ENCODE peak calls at places on chromosome 5, in six cellular contexts. O is NB4, T is lower leg skin, Y is K562, G is Peyer's patch, A is A549. P is an unnamed sample.
A peak's percentile ranks its signal among the peaks of the same experiment; 100 is the strongest.

GRCh38 chr5:151617841-151618710 is 26.9 kb upstream of the FAT2 start:
- DNase-seq in O (no peak), T (no peak), Y (no peak), G (no peak), A (peak; percentile 58), P (no peak)

GRCh38 chr5:6216516-6217075 is 161.8 kb downstream of the MED10 start:
- DNase-seq in O (no peak), T (no peak), Y (no peak), G (no peak), A (no peak), P (no peak)

GRCh38 chr5:1800470-1801060 is 642 bp upstream of the NDUFS6 start:
- DNase-seq in O (peak; percentile 57), T (no peak), Y (no peak), G (peak; percentile 46), A (peak; percentile 36), P (no peak)

GRCh38 chr5:74464512-74465209 is 175.9 kb downstream of the ENC1 start:
- DNase-seq in O (no peak), T (no peak), Y (no peak), G (no peak), A (no peak), P (no peak)

GRCh38 chr5:169577966-169578365 is 5.6 kb upstream of the SPDL1 start:
- DNase-seq in O (peak; percentile 10), T (no peak), Y (no peak), G (no peak), A (peak; percentile 33), P (no peak)

GRCh38 chr5:42495908-42496307 is 72.7 kb downstream of the GHR start:
- DNase-seq in O (no peak), T (peak; percentile 49), Y (no peak), G (no peak), A (no peak), P (no peak)

GRCh38 chr5:157603333-157604190 is 28.0 kb upstream of the ADAM19 start:
- DNase-seq in O (peak; percentile 84), T (no peak), Y (no peak), G (peak; percentile 37), A (peak; percentile 55), P (peak; percentile 53)

GRCh38 chr5:157994906-157995519 is 136.1 kb upstream of the CLINT1 start:
- DNase-seq in O (peak; percentile 56), T (peak; percentile 59), Y (peak; percentile 58), G (peak; percentile 40), A (peak; percentile 83), P (peak; percentile 46)

GRCh38 chr5:123174916-123175481 is 86.0 kb downstream of the PRDM6 start:
- DNase-seq in O (no peak), T (no peak), Y (no peak), G (no peak), A (no peak), P (no peak)

GRCh38 chr5:1763548-1763911 is 36.1 kb downstream of the MRPL36 start:
- DNase-seq in O (peak; percentile 71), T (peak; percentile 35), Y (peak; percentile 78), G (no peak), A (peak; percentile 52), P (peak; percentile 87)

GRCh38 chr5:122468351-122469111 is 156.5 kb downstream of the SNCAIP start:
- DNase-seq in O (no peak), T (no peak), Y (no peak), G (no peak), A (no peak), P (no peak)

GRCh38 chr5:154860123-154860522 is 1.7 kb downstream of the CNOT8 start:
- DNase-seq in O (peak; percentile 80), T (peak; percentile 62), Y (no peak), G (peak; percentile 29), A (no peak), P (no peak)

GRCh38 chr5:131068893-131069643 is 96.0 kb downstream of the HINT1 start:
- DNase-seq in O (no peak), T (no peak), Y (no peak), G (peak; percentile 46), A (no peak), P (no peak)

GRCh38 chr5:74194196-74194595 is 446.3 kb downstream of the ENC1 start:
- DNase-seq in O (no peak), T (no peak), Y (no peak), G (no peak), A (no peak), P (no peak)

GRCh38 chr5:58711965-58712364 is 129.1 kb downstream of the RAB3C start:
- DNase-seq in O (no peak), T (no peak), Y (no peak), G (no peak), A (no peak), P (no peak)

GRCh38 chr5:155193018-155193417 is 179.5 kb downstream of the KIF4B start:
- DNase-seq in O (no peak), T (no peak), Y (no peak), G (no peak), A (peak; percentile 19), P (no peak)

GRCh38 chr5:174533771-174534221 is 190.6 kb upstream of the MSX2 start:
- DNase-seq in O (peak; percentile 68), T (no peak), Y (no peak), G (no peak), A (peak; percentile 50), P (peak; percentile 67)

GRCh38 chr5:68046445-68046844 is 169.1 kb upstream of the PIK3R1 start:
- DNase-seq in O (peak; percentile 14), T (peak; percentile 71), Y (no peak), G (no peak), A (peak; percentile 67), P (peak; percentile 51)

DNA sequence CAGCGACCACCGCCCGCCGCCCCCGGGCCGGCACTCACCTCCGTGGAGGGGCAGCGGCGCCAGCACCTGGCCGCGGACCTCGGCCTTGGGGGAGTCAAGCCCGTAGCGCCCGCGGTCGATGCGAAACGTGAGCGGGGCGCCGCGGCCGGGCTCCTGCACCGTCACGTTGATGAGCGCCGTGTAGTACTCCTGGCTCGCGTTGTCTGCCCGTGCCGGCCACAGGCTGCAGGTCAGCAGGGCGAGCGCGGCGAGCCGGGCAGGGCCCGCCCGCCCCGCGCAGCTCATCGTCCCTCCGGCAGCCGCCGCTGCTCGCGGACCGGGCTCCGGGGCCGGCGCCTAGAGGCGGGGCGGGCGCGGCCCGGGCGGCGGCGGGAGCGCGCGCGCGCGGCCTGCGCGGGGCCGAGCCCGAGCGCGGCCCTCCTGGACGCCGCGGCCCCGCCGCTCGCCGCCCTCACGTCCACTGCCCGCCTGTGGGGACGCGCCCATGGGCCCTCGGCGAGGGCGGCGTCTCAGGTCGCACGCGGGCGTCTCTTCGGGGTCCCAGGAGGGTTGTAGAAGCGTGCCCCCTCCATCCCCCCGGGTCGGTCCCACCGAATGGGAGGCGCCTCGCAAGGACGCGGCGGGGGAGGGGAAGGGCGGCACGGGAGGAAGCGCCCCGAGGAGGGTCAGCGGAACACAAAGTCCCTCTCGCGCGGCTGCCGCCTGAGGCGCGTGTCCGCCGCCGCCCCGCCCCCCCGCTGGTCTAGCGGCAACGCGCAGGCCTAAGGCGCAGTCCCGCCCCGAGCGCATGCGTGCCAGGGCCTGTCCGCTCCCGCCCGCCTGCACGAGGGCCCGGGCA is at the start of gene RNF130:
- DNase-seq in O (peak; percentile 93), T (peak; percentile 87), Y (peak; percentile 95), G (peak; percentile 90), A (peak; percentile 95), P (peak; percentile 91)
- TF ChIP-seq POLR2A in O (peak; percentile 75), T (no peak), Y (peak; percentile 86), G (peak; percentile 61), A (peak; percentile 85), P (peak; percentile 79)

GRCh38 chr5:96661841-96662724 is at the start of gene CAST:
- DNase-seq in O (peak; percentile 73), T (peak; percentile 95), Y (peak; percentile 61), G (peak; percentile 85), A (peak; percentile 98), P (peak; percentile 74)
- TF ChIP-seq POLR2A in O (no peak), T (no peak), Y (no peak), G (peak; percentile 43), A (no peak), P (no peak)

DNA sequence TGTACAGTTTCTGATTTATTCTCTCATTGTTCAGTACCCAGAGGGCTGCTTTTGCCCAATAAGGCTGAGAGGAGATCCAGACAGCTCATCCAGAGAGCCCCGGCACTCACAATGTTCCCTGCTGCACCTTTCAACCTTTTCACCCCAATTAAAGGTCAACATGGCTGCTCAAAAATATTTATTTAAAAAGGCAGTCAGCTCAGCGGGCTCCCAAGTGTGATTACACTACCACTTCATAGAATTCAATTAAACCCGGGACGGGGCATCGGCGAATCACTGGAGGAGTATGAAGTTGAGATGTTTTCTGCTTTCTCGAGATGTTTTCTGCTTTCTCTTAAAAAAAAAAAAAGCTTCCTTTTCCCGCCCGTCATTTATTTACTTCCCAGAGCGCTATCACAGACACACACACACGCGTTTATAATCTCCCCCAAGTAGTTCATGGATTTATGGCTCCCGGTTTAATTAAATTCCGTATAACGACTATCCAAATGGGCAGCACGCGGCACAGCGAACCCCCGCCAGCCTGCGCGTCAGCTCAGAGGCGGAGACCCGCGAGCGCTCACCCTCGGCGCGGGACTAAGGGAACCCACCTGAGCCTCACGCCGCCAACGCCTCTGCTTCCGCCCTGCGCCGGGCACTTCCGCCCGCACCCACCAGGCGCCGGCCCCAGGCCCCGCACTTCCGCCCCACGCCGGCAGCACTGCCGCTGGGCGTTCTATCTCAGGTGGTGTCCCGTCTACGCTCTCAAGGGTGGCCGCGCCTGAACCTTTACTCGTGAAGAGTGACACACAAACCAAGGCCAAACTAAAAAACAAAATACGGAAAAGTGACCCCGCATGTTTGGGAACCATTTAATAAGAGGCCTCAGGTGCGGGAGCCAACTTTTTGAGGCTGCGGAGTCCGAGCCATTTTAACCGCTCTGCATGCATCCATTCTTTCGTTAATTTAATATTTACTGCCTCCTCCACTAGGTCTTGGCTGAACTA is at the start of gene C5orf63:
- DNase-seq in O (peak; percentile 73), T (no peak), Y (peak; percentile 69), G (peak; percentile 65), A (peak; percentile 58), P (no peak)
- TF ChIP-seq POLR2A in O (no peak), T (no peak), Y (peak; percentile 73), G (peak; percentile 23), A (peak; percentile 74), P (peak; percentile 36)

DNA sequence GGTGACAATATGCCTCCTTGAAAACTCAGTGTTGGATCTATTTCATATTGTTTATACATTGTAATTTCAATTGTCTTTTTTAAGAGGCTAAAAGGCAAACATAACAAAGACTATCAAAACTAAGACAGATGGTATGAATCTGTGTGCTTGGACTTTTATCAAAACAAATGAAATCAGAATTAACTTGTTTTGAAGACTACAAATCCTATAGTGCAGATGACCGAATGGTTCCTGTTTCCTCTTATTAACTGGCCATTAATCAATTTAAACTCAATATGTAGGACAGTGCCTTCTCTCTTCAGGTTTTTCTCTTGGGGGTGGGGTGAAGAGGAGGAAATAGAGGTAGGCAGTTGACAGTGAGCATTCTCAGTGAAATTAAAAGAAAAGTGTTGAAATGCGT is 366.8 kb upstream of the GRAMD2B start:
- DNase-seq in O (no peak), T (no peak), Y (no peak), G (no peak), A (no peak), P (no peak)
- TF ChIP-seq POLR2A in O (no peak), T (no peak), Y (no peak), G (no peak), A (no peak), P (no peak)